ENCODE peak calls at places on chromosomes 13 and 19, in eight cellular contexts. T is BJ, B is neural crest cell, D is Calu3, S is WTC11, O is adrenal gland, Z is upper lobe of right lung, G is MCF 10A. E is an unnamed sample.

GRCh38 chr19:54148158-54148557 is 10.6 kb downstream of the CNOT3 start:
- DNase-seq in T (no peak), B (no peak), D (no peak), S (no peak), O (no peak), Z (no peak), G (no peak), E (no peak)

GRCh38 chr13:31945202-31945978 is 86.2 kb upstream of the FRY start:
- DNase-seq in T (peak; percentile 62), B (no peak), D (peak; percentile 46), S (no peak), O (peak; percentile 73), Z (peak; percentile 83), G (peak; percentile 97), E (no peak)

GRCh38 chr19:4320419-4320818 is 16.0 kb downstream of the FSD1 start:
- DNase-seq in T (no peak), B (no peak), D (no peak), S (no peak), O (no peak), Z (no peak), G (no peak), E (no peak)

GRCh38 chr13:50451609-50452008 is 391.9 kb downstream of the DLEU7 start:
- DNase-seq in T (no peak), B (no peak), D (no peak), S (no peak), O (no peak), Z (peak; percentile 54), G (no peak), E (no peak)

GRCh38 chr13:106151056-106151699 is 384.3 kb downstream of the EFNB2 start:
- DNase-seq in T (peak; percentile 74), B (no peak), D (peak; percentile 2), S (no peak), O (no peak), Z (no peak), G (peak; percentile 97), E (no peak)

GRCh38 chr19:47802521-47803043 is 1.8 kb downstream of the TPRX1 start:
- DNase-seq in T (no peak), B (no peak), D (no peak), S (no peak), O (no peak), Z (no peak), G (no peak), E (no peak)

GRCh38 chr13:46509981-46510380 is 43.0 kb upstream of the LRCH1 start:
- DNase-seq in T (no peak), B (no peak), D (no peak), S (no peak), O (no peak), Z (no peak), G (no peak), E (no peak)

GRCh38 chr19:47023448-47023794 is 3.8 kb downstream of the NPAS1 start:
- DNase-seq in T (no peak), B (no peak), D (no peak), S (no peak), O (no peak), Z (no peak), G (no peak), E (no peak)

GRCh38 chr19:44607049-44607448 is 6.3 kb upstream of the IGSF23 start:
- DNase-seq in T (no peak), B (no peak), D (no peak), S (no peak), O (peak; percentile 60), Z (no peak), G (no peak), E (no peak)

GRCh38 chr13:112012004-112012704 is 54.8 kb upstream of the SOX1 start:
- DNase-seq in T (no peak), B (no peak), D (no peak), S (peak; percentile 36), O (no peak), Z (peak; percentile 85), G (no peak), E (no peak)

GRCh38 chr13:114017028-114017630 is 43.3 kb upstream of the C13orf46 start:
- DNase-seq in T (no peak), B (no peak), D (no peak), S (peak; percentile 55), O (no peak), Z (no peak), G (peak; percentile 20), E (no peak)

GRCh38 chr19:38019427-38019724 is 112.4 kb downstream of the SIPA1L3 start:
- DNase-seq in T (no peak), B (no peak), D (no peak), S (no peak), O (no peak), Z (no peak), G (no peak), E (no peak)

GRCh38 chr19:10888421-10888866 is 17.1 kb downstream of the CARM1 start:
- DNase-seq in T (no peak), B (no peak), D (no peak), S (peak; percentile 69), O (no peak), Z (no peak), G (no peak), E (no peak)

GRCh38 chr13:50509771-50510441 is 333.6 kb downstream of the DLEU7 start:
- DNase-seq in T (no peak), B (no peak), D (no peak), S (no peak), O (no peak), Z (no peak), G (no peak), E (no peak)

GRCh38 chr13:110466261-110466660 is 95.3 kb downstream of the RAB20 start:
- DNase-seq in T (no peak), B (no peak), D (no peak), S (no peak), O (no peak), Z (no peak), G (no peak), E (no peak)

GRCh38 chr13:31930490-31930889 is 101.1 kb upstream of the FRY start:
- DNase-seq in T (no peak), B (no peak), D (no peak), S (no peak), O (no peak), Z (no peak), G (no peak), E (no peak)

GRCh38 chr13:80337706-80338105 is 3.2 kb downstream of the SPRY2 start:
- DNase-seq in T (no peak), B (no peak), D (no peak), S (no peak), O (no peak), Z (no peak), G (peak; percentile 21), E (no peak)

GRCh38 chr13:20704459-20705069 is 1.1 kb downstream of the IL17D start:
- DNase-seq in T (no peak), B (no peak), D (no peak), S (no peak), O (no peak), Z (no peak), G (no peak), E (no peak)
- TF ChIP-seq CTCF in T (no peak), B (no peak), D (no peak), S (no peak), O (no peak), Z (no peak), G (no peak), E (no peak)

GRCh38 chr19:16070366-16070990 is 5.8 kb upstream of the TPM4 start:
- DNase-seq in T (no peak), B (no peak), D (peak; percentile 94), S (no peak), O (peak; percentile 80), Z (peak; percentile 91), G (peak; percentile 85), E (no peak)
- TF ChIP-seq CTCF in T (no peak), B (no peak), D (no peak), S (no peak), O (no peak), Z (no peak), G (no peak), E (no peak)

DNA sequence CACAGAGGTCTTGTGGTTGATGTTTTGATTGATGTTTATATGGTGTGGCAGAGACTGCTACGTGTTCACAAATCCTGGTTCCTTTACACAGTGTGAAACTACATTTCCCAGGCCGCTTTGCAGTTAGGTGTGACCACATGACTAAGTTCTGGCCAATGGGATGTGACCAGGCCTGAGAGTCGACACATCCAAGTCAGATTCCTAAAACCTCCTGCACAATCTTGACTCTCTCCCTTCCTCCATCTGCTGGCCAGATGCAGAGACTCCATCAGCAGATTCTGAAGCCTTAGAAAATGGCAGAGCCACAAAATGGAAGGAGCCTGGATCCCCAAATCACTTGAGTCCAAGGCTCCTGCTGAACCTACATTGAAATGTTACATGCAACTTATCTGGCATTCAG is 12.6 kb downstream of the CD37 start:
- DNase-seq in T (peak; percentile 65), B (no peak), D (peak; percentile 39), S (peak; percentile 51), O (no peak), Z (no peak), G (peak; percentile 58), E (no peak)
- TF ChIP-seq CTCF in T (peak; percentile 27), B (peak; percentile 22), D (no peak), S (no peak), O (no peak), Z (no peak), G (no peak), E (peak; percentile 37)

DNA sequence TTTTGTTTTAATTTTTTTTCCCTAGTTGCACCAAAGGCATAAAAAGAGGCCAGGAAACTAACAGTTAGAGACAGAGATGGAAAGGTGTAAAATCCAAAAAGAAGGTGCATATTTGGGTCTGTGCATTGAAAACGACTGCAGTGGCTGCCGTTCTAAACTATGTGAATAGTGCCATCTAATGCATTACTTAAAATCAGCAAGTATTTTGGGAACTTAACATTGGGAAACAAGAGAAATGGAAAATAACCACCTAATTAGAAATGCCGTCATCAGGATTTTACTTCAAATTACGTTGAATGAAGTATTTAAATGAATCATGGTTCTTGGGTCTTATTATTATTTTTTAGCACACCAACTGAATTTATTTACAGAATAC is 189.5 kb upstream of the MIR17HG start:
- DNase-seq in T (no peak), B (no peak), D (no peak), S (no peak), O (no peak), Z (no peak), G (no peak), E (no peak)
- TF ChIP-seq CTCF in T (no peak), B (peak; percentile 50), D (no peak), S (no peak), O (no peak), Z (peak; percentile 12), G (no peak), E (peak; percentile 44)

DNA sequence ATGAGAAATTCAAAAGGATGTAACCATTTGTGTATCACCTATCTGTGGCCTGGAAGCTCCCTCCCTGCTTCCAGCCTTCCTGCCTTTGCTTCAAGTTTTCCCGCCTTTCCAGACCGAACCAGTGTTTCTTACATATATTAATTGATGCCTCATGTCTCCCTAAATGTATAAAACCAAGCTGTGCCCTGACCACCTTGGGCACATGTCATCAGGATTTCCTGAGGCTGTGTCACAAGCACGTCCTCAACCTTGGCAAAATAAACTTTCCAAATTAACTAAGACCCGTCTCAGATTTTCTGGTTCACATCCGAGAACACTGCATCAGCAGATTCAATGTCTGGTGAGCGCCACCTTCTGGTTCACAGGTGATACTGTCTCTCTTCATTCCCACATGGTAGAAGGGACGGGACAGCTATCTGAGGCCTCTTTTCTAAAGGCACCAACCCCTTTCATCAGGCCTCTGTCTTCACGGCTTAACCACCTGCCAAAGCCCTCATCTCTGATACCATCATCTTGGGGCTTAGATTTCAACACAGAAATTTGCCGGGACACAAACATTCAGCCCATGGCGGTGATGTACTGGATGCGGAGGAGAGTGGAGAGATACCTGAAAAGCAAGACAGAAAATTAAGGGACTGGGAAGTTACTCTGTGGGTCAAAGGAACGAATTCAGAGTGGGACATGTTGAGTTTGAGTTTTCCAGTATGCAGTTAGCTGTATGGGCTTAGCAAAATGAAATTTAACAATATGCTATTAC is 58.7 kb upstream of the PABPC3 start:
- DNase-seq in T (no peak), B (peak; percentile 60), D (peak; percentile 52), S (peak; percentile 55), O (peak; percentile 73), Z (no peak), G (peak; percentile 79), E (no peak)
- TF ChIP-seq CTCF in T (peak; percentile 78), B (peak; percentile 82), D (peak; percentile 71), S (peak; percentile 69), O (peak; percentile 69), Z (peak; percentile 74), G (peak; percentile 72), E (peak; percentile 84)

E was measured in type B pancreatic cell.